ENCODE peak calls at places on chromosome 17, in ten cellular contexts. One of them, this sample, is unnamed.

GRCh38 chr17:66570353-66571195 is 264.3 kb upstream of the CACNG5 start:
- DNase-seq in stomach: no peak
- DNase-seq in fibroblast of lung: no peak
- DNase-seq in fibroblast of mammary gland: no peak
- DNase-seq in fibroblast of the aortic adventitia: no peak
- DNase-seq in GM12864: no peak
- DNase-seq in lower lobe of right lung: no peak
- DNase-seq in transverse colon: no peak
- DNase-seq in AG04449: no peak
- DNase-seq in prostate gland: peak; percentile 24
- DNase-seq in this sample: peak; percentile 59

GRCh38 chr17:78723001-78723796 is 58.9 kb downstream of the CYTH1 start:
- DNase-seq in stomach: no peak
- DNase-seq in fibroblast of lung: peak; percentile 52
- DNase-seq in fibroblast of mammary gland: no peak
- DNase-seq in fibroblast of the aortic adventitia: peak; percentile 31
- DNase-seq in GM12864: no peak
- DNase-seq in lower lobe of right lung: no peak
- DNase-seq in transverse colon: peak; percentile 41
- DNase-seq in AG04449: no peak
- DNase-seq in prostate gland: no peak
- DNase-seq in this sample: no peak

GRCh38 chr17:56601613-56602012 is 8.1 kb downstream of the NOG start:
- DNase-seq in stomach: no peak
- DNase-seq in fibroblast of lung: no peak
- DNase-seq in fibroblast of mammary gland: no peak
- DNase-seq in fibroblast of the aortic adventitia: no peak
- DNase-seq in GM12864: no peak
- DNase-seq in lower lobe of right lung: no peak
- DNase-seq in transverse colon: no peak
- DNase-seq in AG04449: no peak
- DNase-seq in prostate gland: no peak
- DNase-seq in this sample: no peak

GRCh38 chr17:72715906-72716572 is 376.4 kb downstream of the SLC39A11 start:
- DNase-seq in stomach: no peak
- DNase-seq in fibroblast of lung: peak; percentile 96
- DNase-seq in fibroblast of mammary gland: peak; percentile 99
- DNase-seq in fibroblast of the aortic adventitia: peak; percentile 85
- DNase-seq in GM12864: no peak
- DNase-seq in lower lobe of right lung: no peak
- DNase-seq in transverse colon: no peak
- DNase-seq in AG04449: peak; percentile 87
- DNase-seq in prostate gland: peak; percentile 71
- DNase-seq in this sample: peak; percentile 95

GRCh38 chr17:57939797-57940196 is 15.4 kb downstream of the CUEDC1 start:
- DNase-seq in stomach: no peak
- DNase-seq in fibroblast of lung: no peak
- DNase-seq in fibroblast of mammary gland: no peak
- DNase-seq in fibroblast of the aortic adventitia: no peak
- DNase-seq in GM12864: peak; percentile 82
- DNase-seq in lower lobe of right lung: peak; percentile 77
- DNase-seq in transverse colon: peak; percentile 66
- DNase-seq in AG04449: no peak
- DNase-seq in prostate gland: no peak
- DNase-seq in this sample: no peak

GRCh38 chr17:38352245-38353083 is 820 bp downstream of the SOCS7 start:
- DNase-seq in stomach: peak; percentile 40
- DNase-seq in fibroblast of lung: peak; percentile 12
- DNase-seq in fibroblast of mammary gland: peak; percentile 17
- DNase-seq in fibroblast of the aortic adventitia: no peak
- DNase-seq in GM12864: no peak
- DNase-seq in lower lobe of right lung: peak; percentile 60
- DNase-seq in transverse colon: peak; percentile 31
- DNase-seq in AG04449: no peak
- DNase-seq in prostate gland: no peak
- DNase-seq in this sample: peak; percentile 41

GRCh38 chr17:78736526-78737079 is 45.5 kb downstream of the CYTH1 start:
- DNase-seq in stomach: peak; percentile 94
- DNase-seq in fibroblast of lung: no peak
- DNase-seq in fibroblast of mammary gland: peak; percentile 35
- DNase-seq in fibroblast of the aortic adventitia: peak; percentile 57
- DNase-seq in GM12864: peak; percentile 69
- DNase-seq in lower lobe of right lung: peak; percentile 93
- DNase-seq in transverse colon: peak; percentile 94
- DNase-seq in AG04449: no peak
- DNase-seq in prostate gland: peak; percentile 96
- DNase-seq in this sample: no peak

GRCh38 chr17:17849147-17849820 is 12.5 kb upstream of the SREBF1 start:
- DNase-seq in stomach: peak; percentile 62
- DNase-seq in fibroblast of lung: peak; percentile 53
- DNase-seq in fibroblast of mammary gland: peak; percentile 82
- DNase-seq in fibroblast of the aortic adventitia: peak; percentile 81
- DNase-seq in GM12864: no peak
- DNase-seq in lower lobe of right lung: peak; percentile 90
- DNase-seq in transverse colon: peak; percentile 67
- DNase-seq in AG04449: no peak
- DNase-seq in prostate gland: no peak
- DNase-seq in this sample: peak; percentile 83

GRCh38 chr17:64084940-64085649 is 44.8 kb downstream of the ERN1 start:
- DNase-seq in stomach: no peak
- DNase-seq in fibroblast of lung: peak; percentile 44
- DNase-seq in fibroblast of mammary gland: peak; percentile 33
- DNase-seq in fibroblast of the aortic adventitia: no peak
- DNase-seq in GM12864: no peak
- DNase-seq in lower lobe of right lung: no peak
- DNase-seq in transverse colon: no peak
- DNase-seq in AG04449: no peak
- DNase-seq in prostate gland: no peak
- DNase-seq in this sample: peak; percentile 34

GRCh38 chr17:64081802-64082799 is 47.8 kb downstream of the ERN1 start:
- DNase-seq in stomach: no peak
- DNase-seq in fibroblast of lung: peak; percentile 86
- DNase-seq in fibroblast of mammary gland: peak; percentile 75
- DNase-seq in fibroblast of the aortic adventitia: peak; percentile 85
- DNase-seq in GM12864: peak; percentile 75
- DNase-seq in lower lobe of right lung: no peak
- DNase-seq in transverse colon: peak; percentile 34
- DNase-seq in AG04449: no peak
- DNase-seq in prostate gland: peak; percentile 69
- DNase-seq in this sample: peak; percentile 86

GRCh38 chr17:64083571-64084085 is 46.3 kb downstream of the ERN1 start:
- DNase-seq in stomach: no peak
- DNase-seq in fibroblast of lung: no peak
- DNase-seq in fibroblast of mammary gland: no peak
- DNase-seq in fibroblast of the aortic adventitia: no peak
- DNase-seq in GM12864: no peak
- DNase-seq in lower lobe of right lung: no peak
- DNase-seq in transverse colon: no peak
- DNase-seq in AG04449: no peak
- DNase-seq in prostate gland: no peak
- DNase-seq in this sample: no peak

GRCh38 chr17:64084086-64084939 is 45.6 kb downstream of the ERN1 start:
- DNase-seq in stomach: peak; percentile 39
- DNase-seq in fibroblast of lung: peak; percentile 46
- DNase-seq in fibroblast of mammary gland: peak; percentile 75
- DNase-seq in fibroblast of the aortic adventitia: peak; percentile 75
- DNase-seq in GM12864: no peak
- DNase-seq in lower lobe of right lung: peak; percentile 66
- DNase-seq in transverse colon: peak; percentile 46
- DNase-seq in AG04449: no peak
- DNase-seq in prostate gland: no peak
- DNase-seq in this sample: no peak

DNA sequence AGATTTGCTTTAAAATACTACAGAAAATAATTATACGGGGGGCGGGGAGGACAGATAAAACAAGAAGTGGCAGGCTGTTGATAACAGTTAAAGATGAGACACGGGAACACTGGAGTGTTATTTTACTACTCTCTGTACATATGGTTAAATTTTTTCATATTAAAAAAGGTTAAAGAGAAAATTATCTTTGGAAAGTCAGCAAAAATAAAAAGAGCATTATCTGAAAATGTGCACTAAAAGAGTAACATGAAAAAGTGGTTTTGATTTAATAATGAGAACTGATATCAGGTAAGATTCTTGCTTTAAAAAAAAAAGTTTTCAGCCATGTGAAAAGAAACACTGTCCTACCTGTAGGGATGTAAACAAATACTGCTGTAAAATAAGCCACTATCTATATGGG is 46.9 kb downstream of the ERN1 start:
- DNase-seq in stomach: no peak
- DNase-seq in fibroblast of lung: no peak
- DNase-seq in fibroblast of mammary gland: no peak
- DNase-seq in fibroblast of the aortic adventitia: no peak
- DNase-seq in GM12864: no peak
- DNase-seq in lower lobe of right lung: no peak
- DNase-seq in transverse colon: no peak
- DNase-seq in AG04449: no peak
- DNase-seq in prostate gland: no peak
- DNase-seq in this sample: no peak
- H3K4me3 ChIP-seq in stomach: no peak overlapping the region
- H3K4me3 ChIP-seq in fibroblast of lung: no peak overlapping the region
- H3K4me3 ChIP-seq in fibroblast of mammary gland: no peak overlapping the region
- H3K4me3 ChIP-seq in fibroblast of the aortic adventitia: no peak overlapping the region
- H3K4me3 ChIP-seq in GM12864: no peak overlapping the region
- H3K4me3 ChIP-seq in lower lobe of right lung: no peak overlapping the region
- H3K4me3 ChIP-seq in transverse colon: no peak overlapping the region
- H3K4me3 ChIP-seq in AG04449: no peak overlapping the region
- H3K4me3 ChIP-seq in prostate gland: no peak overlapping the region
- H3K4me3 ChIP-seq in this sample: no peak overlapping the region

DNA sequence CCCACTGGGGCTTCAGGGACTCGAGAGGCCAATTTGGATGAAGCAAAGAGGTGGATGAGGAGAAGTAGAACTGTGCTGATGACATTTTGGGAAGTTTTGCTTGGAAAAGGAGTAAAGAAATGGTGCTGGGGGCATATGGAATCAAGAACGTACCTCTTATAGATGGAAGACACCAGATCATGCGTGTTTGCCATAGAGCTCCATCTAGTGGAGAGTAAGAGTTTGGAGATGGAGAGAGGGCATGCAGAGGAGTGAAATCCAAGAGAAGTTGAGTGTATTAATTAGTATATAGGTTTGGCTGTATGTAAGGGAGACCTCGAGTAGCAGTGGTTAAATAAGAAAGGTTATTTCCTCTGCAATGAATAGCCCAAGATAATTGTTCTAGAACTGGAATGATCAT is 56.0 kb downstream of the SHISA6 start:
- DNase-seq in stomach: no peak
- DNase-seq in fibroblast of lung: no peak
- DNase-seq in fibroblast of mammary gland: peak; percentile 3
- DNase-seq in fibroblast of the aortic adventitia: no peak
- DNase-seq in GM12864: no peak
- DNase-seq in lower lobe of right lung: no peak
- DNase-seq in transverse colon: no peak
- DNase-seq in AG04449: no peak
- DNase-seq in prostate gland: no peak
- DNase-seq in this sample: peak; percentile 2
- TF ChIP-seq CTCF in stomach: peak; percentile 61
- TF ChIP-seq CTCF in fibroblast of lung: no peak
- TF ChIP-seq CTCF in fibroblast of mammary gland: peak; percentile 7
- TF ChIP-seq CTCF in fibroblast of the aortic adventitia: no peak
- TF ChIP-seq CTCF in GM12864: peak; percentile 10
- TF ChIP-seq CTCF in lower lobe of right lung: peak; percentile 43
- TF ChIP-seq CTCF in transverse colon: peak; percentile 26
- TF ChIP-seq CTCF in AG04449: no peak
- TF ChIP-seq CTCF in prostate gland: no peak
- TF ChIP-seq CTCF in this sample: no peak

DNA sequence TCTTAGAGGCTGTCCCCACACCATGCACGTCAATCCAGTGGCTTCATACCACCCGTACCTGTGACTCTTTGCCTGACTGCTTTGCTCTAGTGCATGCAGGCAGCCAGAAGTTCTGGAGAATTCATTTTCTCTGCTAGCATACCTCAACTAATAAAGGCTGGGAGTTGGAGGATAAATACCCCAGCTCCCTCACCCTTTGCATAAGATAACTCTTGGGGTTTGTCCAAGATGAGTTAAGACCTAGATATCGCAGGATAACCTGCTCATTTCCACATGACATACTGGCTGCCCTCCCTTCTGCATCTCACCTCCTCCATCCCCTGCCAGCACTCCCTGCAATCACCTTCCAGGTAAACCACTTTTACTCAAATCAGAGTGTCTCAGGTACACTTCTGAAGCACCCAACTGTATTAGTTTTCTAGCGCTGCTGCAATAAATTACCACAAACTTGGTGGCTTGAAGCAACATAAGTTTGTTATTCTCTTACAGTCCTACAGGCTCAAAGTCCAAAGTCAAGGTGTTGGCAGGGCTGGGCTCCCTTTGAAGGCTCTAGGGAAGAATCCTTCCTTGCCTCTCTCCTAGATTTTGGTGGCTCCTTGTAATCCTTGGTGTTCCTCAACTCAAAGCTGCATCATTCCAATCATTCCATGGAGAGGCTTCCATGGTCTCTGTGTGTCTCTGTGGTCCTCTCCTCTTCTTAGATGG is 146.8 kb downstream of the CRLF3 start:
- DNase-seq in stomach: no peak
- DNase-seq in fibroblast of lung: no peak
- DNase-seq in fibroblast of mammary gland: no peak
- DNase-seq in fibroblast of the aortic adventitia: no peak
- DNase-seq in GM12864: no peak
- DNase-seq in lower lobe of right lung: no peak
- DNase-seq in transverse colon: peak; percentile 14
- DNase-seq in AG04449: no peak
- DNase-seq in prostate gland: no peak
- DNase-seq in this sample: no peak
- H3K4me3 ChIP-seq in stomach: no peak overlapping the region
- H3K4me3 ChIP-seq in fibroblast of lung: no peak overlapping the region
- H3K4me3 ChIP-seq in fibroblast of mammary gland: no peak overlapping the region
- H3K4me3 ChIP-seq in fibroblast of the aortic adventitia: no peak overlapping the region
- H3K4me3 ChIP-seq in GM12864: no peak overlapping the region
- H3K4me3 ChIP-seq in lower lobe of right lung: no peak overlapping the region
- H3K4me3 ChIP-seq in transverse colon: no peak overlapping the region
- H3K4me3 ChIP-seq in AG04449: no peak overlapping the region
- H3K4me3 ChIP-seq in prostate gland: no peak overlapping the region
- H3K4me3 ChIP-seq in this sample: no peak overlapping the region

DNA sequence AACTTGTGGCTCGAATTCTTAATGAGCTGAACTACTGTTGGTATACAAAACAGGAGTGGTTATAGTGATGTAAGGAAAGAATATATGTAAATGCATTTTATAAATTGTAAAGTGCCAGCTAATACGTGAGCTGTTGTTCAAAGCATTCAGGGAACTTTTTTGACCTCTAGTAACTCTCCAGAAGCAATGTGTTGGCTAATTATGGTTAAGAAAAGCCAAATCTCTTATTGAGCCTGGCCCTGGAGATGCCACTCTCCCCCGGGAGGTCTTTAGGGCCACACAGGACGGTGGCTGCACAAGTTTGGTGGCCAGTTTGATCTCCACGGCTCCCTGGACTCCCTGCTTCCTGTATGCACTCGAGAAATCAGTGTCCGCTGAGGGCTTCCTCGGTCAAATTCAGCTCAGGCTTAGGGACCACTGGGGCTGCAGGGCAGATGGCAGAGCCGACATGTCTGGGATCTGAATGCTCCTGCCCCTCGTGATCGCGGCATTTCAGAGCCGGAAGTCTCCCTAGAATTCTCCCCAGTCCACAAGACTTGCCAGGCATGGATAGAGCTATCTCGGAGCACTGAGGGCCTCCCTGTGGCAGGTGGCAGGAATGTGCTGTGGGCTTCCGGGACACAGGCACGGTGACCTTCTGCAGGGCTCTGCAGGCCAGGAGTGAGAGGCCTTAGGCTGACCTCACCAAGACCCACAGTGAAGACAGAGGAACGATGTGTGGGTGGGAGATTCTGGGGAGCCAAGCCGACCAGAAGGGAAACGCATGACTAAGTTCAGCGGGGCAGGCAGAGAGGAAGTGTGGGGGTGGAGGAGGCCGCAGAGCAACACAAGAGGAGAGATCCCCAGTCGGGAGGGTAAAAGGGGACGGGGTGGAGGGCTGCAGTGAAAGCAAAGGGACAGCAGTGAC is 18.6 kb upstream of the PITPNM3 start:
- DNase-seq in stomach: peak; percentile 33
- DNase-seq in fibroblast of lung: peak; percentile 35
- DNase-seq in fibroblast of mammary gland: peak; percentile 87
- DNase-seq in fibroblast of the aortic adventitia: peak; percentile 52
- DNase-seq in GM12864: peak; percentile 33
- DNase-seq in lower lobe of right lung: peak; percentile 78
- DNase-seq in transverse colon: peak; percentile 34
- DNase-seq in AG04449: peak; percentile 26
- DNase-seq in prostate gland: no peak
- DNase-seq in this sample: peak; percentile 68
- TF ChIP-seq CTCF in stomach: no peak
- TF ChIP-seq CTCF in fibroblast of lung: no peak
- TF ChIP-seq CTCF in fibroblast of mammary gland: no peak
- TF ChIP-seq CTCF in fibroblast of the aortic adventitia: peak; percentile 29
- TF ChIP-seq CTCF in GM12864: no peak
- TF ChIP-seq CTCF in lower lobe of right lung: peak; percentile 23
- TF ChIP-seq CTCF in transverse colon: no peak
- TF ChIP-seq CTCF in AG04449: peak; percentile 17
- TF ChIP-seq CTCF in prostate gland: no peak
- TF ChIP-seq CTCF in this sample: no peak